ENCODE peak calls at places on chromosomes 11 and 22, in four cellular contexts. One of them, this sample, is unnamed.

GRCh38 chr22:29011200-29011867 is 50.3 kb downstream of the C22orf31 start:
- DNase-seq in HepG2: no peak
- DNase-seq in H1: no peak
- DNase-seq in GM12878: no peak
- DNase-seq in this sample: no peak

GRCh38 chr22:20566420-20567260 is 59.2 kb downstream of the MED15 start:
- DNase-seq in HepG2: no peak
- DNase-seq in H1: no peak
- DNase-seq in GM12878: no peak
- DNase-seq in this sample: no peak

GRCh38 chr11:86058360-86058759 is 10.5 kb downstream of the PICALM start:
- DNase-seq in HepG2: no peak
- DNase-seq in H1: no peak
- DNase-seq in GM12878: no peak
- DNase-seq in this sample: no peak

GRCh38 chr11:17551347-17552040 is 4.4 kb downstream of the OTOG start:
- DNase-seq in HepG2: no peak
- DNase-seq in H1: no peak
- DNase-seq in GM12878: no peak
- DNase-seq in this sample: no peak

GRCh38 chr11:85875505-85875904 is 20.3 kb downstream of the CCDC83 start:
- DNase-seq in HepG2: no peak
- DNase-seq in H1: no peak
- DNase-seq in GM12878: no peak
- DNase-seq in this sample: no peak

GRCh38 chr11:58637367-58637766 is 14.9 kb downstream of the CNTF start:
- DNase-seq in HepG2: no peak
- DNase-seq in H1: no peak
- DNase-seq in GM12878: no peak
- DNase-seq in this sample: no peak

GRCh38 chr11:128862913-128863660 is 4.0 kb downstream of the KCNJ1 start:
- DNase-seq in HepG2: no peak
- DNase-seq in H1: no peak
- DNase-seq in GM12878: no peak
- DNase-seq in this sample: no peak

GRCh38 chr11:129658558-129658882 is 157.1 kb upstream of the TMEM45B start:
- DNase-seq in HepG2: no peak
- DNase-seq in H1: peak; percentile 21
- DNase-seq in GM12878: no peak
- DNase-seq in this sample: no peak

GRCh38 chr22:29343313-29343805 is 27.9 kb upstream of the RASL10A start:
- DNase-seq in HepG2: no peak
- DNase-seq in H1: no peak
- DNase-seq in GM12878: no peak
- DNase-seq in this sample: peak; percentile 14

GRCh38 chr11:127524618-127525017 is 524.0 kb upstream of the KIRREL3 start:
- DNase-seq in HepG2: no peak
- DNase-seq in H1: no peak
- DNase-seq in GM12878: no peak
- DNase-seq in this sample: no peak

GRCh38 chr11:129852125-129852740 is 36.6 kb downstream of the TMEM45B start:
- DNase-seq in HepG2: no peak
- DNase-seq in H1: no peak
- DNase-seq in GM12878: no peak
- DNase-seq in this sample: no peak

GRCh38 chr11:32088117-32088941 is 2.5 kb upstream of the RCN1 start:
- DNase-seq in HepG2: no peak
- DNase-seq in H1: no peak
- DNase-seq in GM12878: peak; percentile 66
- DNase-seq in this sample: peak; percentile 26

GRCh38 chr11:2394818-2395105 is 5.8 kb upstream of the TSSC4 start:
- DNase-seq in HepG2: no peak
- DNase-seq in H1: no peak
- DNase-seq in GM12878: no peak
- DNase-seq in this sample: no peak

GRCh38 chr11:67381244-67381972 is 8.0 kb upstream of the CLCF1 start:
- DNase-seq in HepG2: no peak
- DNase-seq in H1: no peak
- DNase-seq in GM12878: no peak
- DNase-seq in this sample: no peak

GRCh38 chr11:13068211-13068610 is 59.1 kb downstream of the RASSF10 start:
- DNase-seq in HepG2: no peak
- DNase-seq in H1: no peak
- DNase-seq in GM12878: no peak
- DNase-seq in this sample: no peak

GRCh38 chr11:75737314-75737713 is 19.7 kb downstream of the MOGAT2 start:
- DNase-seq in HepG2: no peak
- DNase-seq in H1: no peak
- DNase-seq in GM12878: no peak
- DNase-seq in this sample: no peak

GRCh38 chr11:60838132-60838531 is 3.8 kb upstream of the CCDC86 start:
- DNase-seq in HepG2: peak; percentile 28
- DNase-seq in H1: no peak
- DNase-seq in GM12878: no peak
- DNase-seq in this sample: peak; percentile 70

GRCh38 chr11:131481317-131481716 is 110.9 kb downstream of the NTM start:
- DNase-seq in HepG2: no peak
- DNase-seq in H1: no peak
- DNase-seq in GM12878: no peak
- DNase-seq in this sample: no peak

GRCh38 chr11:37182036-37182435 is 584.0 kb upstream of the RAG2 start:
- DNase-seq in HepG2: no peak
- DNase-seq in H1: no peak
- DNase-seq in GM12878: no peak
- DNase-seq in this sample: no peak

GRCh38 chr22:23804781-23805291 is 18.1 kb downstream of the SMARCB1 start:
- DNase-seq in HepG2: no peak
- DNase-seq in H1: no peak
- DNase-seq in GM12878: no peak
- DNase-seq in this sample: no peak

GRCh38 chr11:61152816-61153592 is 8.2 kb downstream of the VPS37C start:
- DNase-seq in HepG2: no peak
- DNase-seq in H1: no peak
- DNase-seq in GM12878: no peak
- DNase-seq in this sample: peak; percentile 40

GRCh38 chr22:42805016-42805997 is 51.8 kb downstream of the ARFGAP3 start:
- DNase-seq in HepG2: peak; percentile 93
- DNase-seq in H1: no peak
- DNase-seq in GM12878: no peak
- DNase-seq in this sample: no peak

GRCh38 chr11:22666320-22666699 is at the start of gene GAS2:
- DNase-seq in HepG2: no peak
- DNase-seq in H1: no peak
- DNase-seq in GM12878: no peak
- DNase-seq in this sample: no peak

GRCh38 chr11:19025799-19026406 is 34.6 kb downstream of the MRGPRX2 start:
- DNase-seq in HepG2: no peak
- DNase-seq in H1: no peak
- DNase-seq in GM12878: no peak
- DNase-seq in this sample: no peak

GRCh38 chr22:30296851-30297250 is 7.5 kb upstream of the CASTOR1 start:
- DNase-seq in HepG2: no peak
- DNase-seq in H1: no peak
- DNase-seq in GM12878: no peak
- DNase-seq in this sample: no peak

GRCh38 chr22:30969532-30970355 is 679 bp downstream of the TUG1 start:
- DNase-seq in HepG2: peak; percentile 12
- DNase-seq in H1: no peak
- DNase-seq in GM12878: no peak
- DNase-seq in this sample: peak; percentile 61

DNA sequence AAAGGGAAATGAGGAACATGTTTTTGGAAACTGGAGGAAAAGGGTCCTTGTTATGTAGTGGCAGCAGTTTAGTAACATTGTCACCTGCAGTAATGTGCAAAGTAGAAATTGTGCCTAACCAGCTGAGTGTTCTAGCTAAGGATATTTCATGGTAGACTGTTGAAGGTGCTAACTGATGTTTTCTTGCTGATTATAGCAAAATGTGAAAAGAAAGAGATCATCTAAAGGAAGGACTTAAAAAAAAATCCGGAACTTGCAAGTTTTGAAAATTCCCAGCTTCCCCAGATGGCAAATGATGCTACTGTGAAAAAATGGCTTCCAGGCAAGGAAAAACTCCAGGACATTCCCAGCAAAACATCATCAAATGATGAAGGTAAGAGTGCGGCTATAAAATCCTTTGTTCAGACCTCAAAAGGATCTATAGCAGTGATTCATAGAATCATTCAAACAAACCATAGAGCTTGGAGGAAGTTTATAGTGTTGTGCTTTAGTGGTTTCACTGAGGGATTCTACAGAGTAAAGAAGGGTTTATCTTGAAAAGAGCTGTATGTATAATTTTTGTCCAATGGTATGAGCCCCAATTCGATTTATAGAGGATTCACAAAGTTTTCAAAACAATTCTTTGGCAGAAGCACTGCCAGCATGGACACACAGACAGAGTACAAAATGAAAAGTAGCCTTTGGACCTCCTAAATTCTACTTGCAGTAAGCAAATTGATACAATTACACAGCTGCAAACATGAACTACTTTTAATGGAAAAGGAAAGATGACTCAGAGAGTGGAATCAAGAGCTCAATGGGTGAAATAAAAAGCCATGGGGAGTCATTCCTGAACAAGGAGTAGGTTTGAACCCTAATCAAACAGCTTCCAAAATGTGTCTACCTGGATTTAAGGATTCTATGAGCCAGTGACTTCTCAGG is 4.3 kb upstream of the TRIM44 start:
- DNase-seq in HepG2: no peak
- DNase-seq in H1: no peak
- DNase-seq in GM12878: no peak
- DNase-seq in this sample: no peak
- TF ChIP-seq BRCA1 in HepG2: no peak
- TF ChIP-seq BRCA1 in H1: no peak
- TF ChIP-seq BRCA1 in GM12878: no peak
- TF ChIP-seq BRCA1 in this sample: no peak

GRCh38 chr11:44199298-44199697 is 103.8 kb downstream of the EXT2 start:
- DNase-seq in HepG2: no peak
- DNase-seq in H1: no peak
- DNase-seq in GM12878: no peak
- DNase-seq in this sample: no peak
- TF ChIP-seq BRCA1 in HepG2: no peak
- TF ChIP-seq BRCA1 in H1: no peak
- TF ChIP-seq BRCA1 in GM12878: no peak
- TF ChIP-seq BRCA1 in this sample: no peak

GRCh38 chr11:95788921-95789505 is 569 bp downstream of the FAM76B start:
- DNase-seq in HepG2: peak; percentile 30
- DNase-seq in H1: peak; percentile 2
- DNase-seq in GM12878: no peak
- DNase-seq in this sample: peak; percentile 37
- TF ChIP-seq BRCA1 in HepG2: no peak
- TF ChIP-seq BRCA1 in H1: no peak
- TF ChIP-seq BRCA1 in GM12878: no peak
- TF ChIP-seq BRCA1 in this sample: no peak

DNA sequence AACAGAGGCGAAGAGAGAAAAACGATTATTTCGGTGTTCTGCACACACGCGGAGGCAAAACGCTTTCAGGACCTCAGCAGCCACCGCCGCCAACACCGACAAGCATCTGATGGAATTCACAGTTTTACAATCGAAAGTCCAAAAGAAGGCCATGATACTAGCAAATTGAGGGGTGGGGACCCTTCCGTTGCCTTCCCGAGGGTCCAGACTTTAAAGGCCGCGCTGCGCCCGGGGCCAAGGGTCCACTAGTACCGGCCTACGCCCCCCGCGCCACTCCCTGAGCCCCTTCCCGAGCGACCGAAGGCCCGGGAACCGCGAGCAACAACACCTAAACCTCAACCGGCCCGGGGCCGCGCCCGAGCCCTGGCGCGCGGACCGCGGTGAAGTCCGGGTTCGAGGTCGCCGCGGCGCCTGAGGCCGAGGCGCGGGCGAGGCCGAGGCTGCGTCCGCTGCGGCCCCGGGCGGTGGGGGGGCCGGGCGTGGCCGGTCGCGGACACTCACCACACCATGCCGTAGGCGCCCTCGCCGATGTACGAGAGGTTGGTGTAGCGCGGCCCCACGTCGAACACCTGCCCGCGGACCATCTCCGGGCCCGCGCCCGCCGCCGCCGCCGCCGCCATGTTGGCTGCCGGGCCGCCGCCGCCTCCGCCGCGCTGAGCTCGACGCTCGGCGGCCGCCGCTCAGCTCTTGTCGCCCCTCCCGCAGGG is 471 bp downstream of the MAPK1 start:
- DNase-seq in HepG2: no peak
- DNase-seq in H1: no peak
- DNase-seq in GM12878: no peak
- DNase-seq in this sample: peak; percentile 87
- TF ChIP-seq BRCA1 in HepG2: no peak
- TF ChIP-seq BRCA1 in H1: no peak
- TF ChIP-seq BRCA1 in GM12878: peak; percentile 0
- TF ChIP-seq BRCA1 in this sample: no peak

GRCh38 chr22:39622881-39623367 is 52.4 kb downstream of the CACNA1I start:
- DNase-seq in HepG2: peak; percentile 16
- DNase-seq in H1: peak; percentile 59
- DNase-seq in GM12878: no peak
- DNase-seq in this sample: peak; percentile 55
- TF ChIP-seq BRCA1 in HepG2: no peak
- TF ChIP-seq BRCA1 in H1: no peak
- TF ChIP-seq BRCA1 in GM12878: no peak
- TF ChIP-seq BRCA1 in this sample: no peak

GRCh38 chr22:43820671-43821305 is 8.7 kb upstream of the EFCAB6 start:
- DNase-seq in HepG2: no peak
- DNase-seq in H1: no peak
- DNase-seq in GM12878: no peak
- DNase-seq in this sample: no peak
- TF ChIP-seq BRCA1 in HepG2: no peak
- TF ChIP-seq BRCA1 in H1: no peak
- TF ChIP-seq BRCA1 in GM12878: no peak
- TF ChIP-seq BRCA1 in this sample: no peak

GRCh38 chr11:57324154-57324885 is 432 bp downstream of the TNKS1BP1 start:
- DNase-seq in HepG2: no peak
- DNase-seq in H1: no peak
- DNase-seq in GM12878: no peak
- DNase-seq in this sample: peak; percentile 55
- TF ChIP-seq BRCA1 in HepG2: no peak
- TF ChIP-seq BRCA1 in H1: no peak
- TF ChIP-seq BRCA1 in GM12878: no peak
- TF ChIP-seq BRCA1 in this sample: no peak